ENCODE peak calls at places on chromosomes 4 and X, in five cellular contexts. Q, M, N, L and Y are unnamed samples.

GRCh38 chr4:33948921-33949320 is 2295.4 kb downstream of the ARAP2 start:
- DNase-seq in Q (no peak), L (no peak), N (no peak), M (no peak), Y (no peak)

GRCh38 chr4:140150886-140151699 is 2.9 kb downstream of the MAML3 start:
- DNase-seq in M (no peak), L (no peak), N (peak), Q (peak), Y (peak)

GRCh38 chr4:169345207-169345788 is 74.5 kb upstream of the SH3RF1 start:
- DNase-seq in L (no peak), Q (no peak), M (no peak), N (no peak), Y (no peak)

GRCh38 chr4:84258905-84259830 is 239.9 kb downstream of the NKX6-1 start:
- DNase-seq in M (no peak), Q (no peak), L (no peak), N (peak), Y (no peak)

GRCh38 chr4:76639292-76639691 is 204.3 kb downstream of the SHROOM3 start:
- DNase-seq in N (no peak), M (no peak), L (no peak), Q (no peak), Y (no peak)

GRCh38 chr4:181659202-181659601 is 584.0 kb upstream of the TENM3 start:
- DNase-seq in Q (no peak), L (no peak), M (no peak), N (no peak), Y (no peak)

GRCh38 chr4:152258391-152258790 is 277.5 kb downstream of the FBXW7 start:
- DNase-seq in L (no peak), Q (no peak), N (no peak), M (no peak), Y (no peak)

GRCh38 chr4:174047363-174047762 is 236.1 kb downstream of the FBXO8 start:
- DNase-seq in M (no peak), Q (no peak), L (no peak), N (no peak), Y (no peak)

GRCh38 chr4:4379540-4380087 is 7.3 kb upstream of the NSG1 start:
- DNase-seq in Q (no peak), N (no peak), M (no peak), L (no peak), Y (no peak)

GRCh38 chrX:49041683-49042529 is 1.3 kb downstream of the TFE3 start:
- DNase-seq in L (no peak), M (no peak), N (peak), Q (no peak), Y (no peak)

GRCh38 chrX:106802388-106803275 is at the start of gene TBC1D8B:
- DNase-seq in N (peak), Q (peak), M (no peak), L (peak), Y (peak)

GRCh38 chr4:886244-886643 is 45.9 kb downstream of the GAK start:
- DNase-seq in Q (no peak), M (no peak), N (no peak), L (no peak), Y (no peak)

GRCh38 chr4:82780398-82781231 is 18.0 kb downstream of the SCD5 start:
- DNase-seq in N (peak), Q (no peak), L (no peak), M (no peak), Y (no peak)

GRCh38 chr4:118281611-118282442 is 71.0 kb downstream of the PRSS12 start:
- DNase-seq in L (no peak), N (peak), M (no peak), Q (no peak), Y (no peak)

GRCh38 chr4:182019148-182019652 is 224.0 kb upstream of the TENM3 start:
- DNase-seq in Q (no peak), N (no peak), L (no peak), M (no peak), Y (no peak)

GRCh38 chrX:37912797-37913196 is 65.4 kb upstream of the DYNLT3 start:
- DNase-seq in N (no peak), L (no peak), Q (no peak), M (no peak), Y (no peak)

GRCh38 chr4:25970691-25971427 is 56.8 kb downstream of the SMIM20 start:
- DNase-seq in N (peak), L (no peak), Q (no peak), M (no peak), Y (no peak)

GRCh38 chr4:153151535-153152452 is 52.4 kb upstream of the TRIM2 start:
- DNase-seq in M (peak), N (peak), L (no peak), Q (peak), Y (peak)

GRCh38 chrX:69556094-69557011 is 52.2 kb downstream of the NALF2 start:
- DNase-seq in M (no peak), Q (no peak), L (no peak), N (peak), Y (no peak)

GRCh38 chrX:43860646-43861370 is 21.4 kb downstream of the MAOB start:
- DNase-seq in L (no peak), N (no peak), Q (no peak), M (no peak), Y (no peak)

GRCh38 chr4:24837296-24837695 is 41.9 kb downstream of the SOD3 start:
- DNase-seq in Q (no peak), L (no peak), N (no peak), M (no peak), Y (no peak)

GRCh38 chrX:138026211-138026610 is 460.3 kb downstream of the ZIC3 start:
- DNase-seq in N (no peak), M (no peak), L (no peak), Q (no peak), Y (no peak)

GRCh38 chr4:41507292-41507933 is 30.5 kb upstream of the LIMCH1 start:
- DNase-seq in Q (no peak), L (peak), N (no peak), M (no peak), Y (no peak)

GRCh38 chrX:84501798-84502628 is at the start of gene HDX:
- DNase-seq in N (peak), M (peak), Q (peak), L (peak), Y (peak)

GRCh38 chr4:7655549-7656243 is 221.0 kb upstream of the PSAPL1 start:
- DNase-seq in M (no peak), Q (no peak), N (peak), L (no peak), Y (no peak)

GRCh38 chr4:89203902-89204301 is 92.6 kb downstream of the TIGD2 start:
- DNase-seq in L (no peak), N (no peak), M (no peak), Q (no peak), Y (no peak)

GRCh38 chr4:21790437-21791029 is 158.0 kb downstream of the KCNIP4 start:
- DNase-seq in N (no peak), Q (no peak), M (no peak), L (no peak), Y (no peak)

GRCh38 chrX:63363788-63364187 is 12.7 kb upstream of the SPIN4 start:
- DNase-seq in Q (no peak), M (no peak), L (no peak), N (no peak), Y (no peak)

GRCh38 chr4:41120297-41121217 is 93.8 kb downstream of the APBB2 start:
- DNase-seq in L (no peak), M (no peak), N (no peak), Q (no peak), Y (no peak)

GRCh38 chr4:83115000-83115399 is 471 bp upstream of the PLAC8 start:
- DNase-seq in Q (no peak), L (no peak), N (no peak), M (no peak), Y (no peak)

GRCh38 chr4:77152421-77152820 is 4.6 kb upstream of the CCNG2 start:
- DNase-seq in L (no peak), Q (no peak), N (peak), M (no peak), Y (no peak)

GRCh38 chr4:16418814-16419213 is 192.5 kb upstream of the TAPT1 start:
- DNase-seq in M (no peak), Q (no peak), N (no peak), L (no peak), Y (no peak)

GRCh38 chrX:39896951-39897740 is 200.6 kb downstream of the BCOR start:
- DNase-seq in Q (no peak), L (no peak), M (no peak), N (peak), Y (no peak)

GRCh38 chrX:102808336-102808735 is 87.8 kb downstream of the GPRASP3 start:
- DNase-seq in N (no peak), Q (no peak), L (no peak), M (no peak), Y (no peak)

GRCh38 chr4:153220709-153221367 is 16.6 kb downstream of the TRIM2 start:
- DNase-seq in M (no peak), N (no peak), L (no peak), Q (no peak), Y (no peak)

GRCh38 chr4:154368060-154368459 is 123.5 kb downstream of the DCHS2 start:
- DNase-seq in Q (no peak), M (no peak), N (no peak), L (no peak), Y (no peak)

GRCh38 chr4:54930226-54930625 is 195.2 kb downstream of the KDR start:
- DNase-seq in N (no peak), Q (no peak), L (peak), M (no peak), Y (no peak)

GRCh38 chrX:70482300-70482699 is 37.7 kb downstream of the DLG3 start:
- DNase-seq in L (no peak), N (no peak), M (no peak), Q (no peak), Y (no peak)

GRCh38 chrX:51878056-51878455 is 15.4 kb upstream of the MAGED1 start:
- DNase-seq in L (no peak), Q (no peak), M (no peak), N (no peak), Y (no peak)

GRCh38 chrX:137031517-137032377 is 2.0 kb downstream of the GPR101 start:
- DNase-seq in M (no peak), N (peak), Q (no peak), L (no peak), Y (no peak)